ENCODE peak calls at places on chromosomes 5 and 9, in six cellular contexts. One of them, this sample, is unnamed.

GRCh38 chr9:92727716-92728700 is 36.6 kb downstream of the BICD2 start:
- DNase-seq in NCI-H1417: no peak
- DNase-seq in heart left ventricle: no peak
- DNase-seq in CD4-positive, alpha-beta T cell: no peak
- DNase-seq in HTR-8/SVneo: no peak
- DNase-seq in omental fat pad: no peak
- DNase-seq in this sample: no peak

GRCh38 chr5:33936004-33936380 is 194 bp upstream of the RXFP3 start:
- DNase-seq in CD4-positive, alpha-beta T cell: no peak
- DNase-seq in omental fat pad: peak
- DNase-seq in NCI-H1417: peak
- DNase-seq in heart left ventricle: peak
- DNase-seq in HTR-8/SVneo: peak
- DNase-seq in this sample: peak

GRCh38 chr5:122715095-122715494 is 59.8 kb upstream of the SNX2 start:
- DNase-seq in HTR-8/SVneo: no peak
- DNase-seq in omental fat pad: no peak
- DNase-seq in heart left ventricle: no peak
- DNase-seq in NCI-H1417: no peak
- DNase-seq in CD4-positive, alpha-beta T cell: no peak
- DNase-seq in this sample: peak

GRCh38 chr5:96834016-96834415 is 26.3 kb upstream of the ERAP1 start:
- DNase-seq in CD4-positive, alpha-beta T cell: no peak
- DNase-seq in HTR-8/SVneo: no peak
- DNase-seq in heart left ventricle: no peak
- DNase-seq in omental fat pad: no peak
- DNase-seq in NCI-H1417: no peak
- DNase-seq in this sample: no peak

GRCh38 chr9:37916471-37917314 is 12.8 kb upstream of the SLC25A51 start:
- DNase-seq in omental fat pad: no peak
- DNase-seq in NCI-H1417: no peak
- DNase-seq in CD4-positive, alpha-beta T cell: no peak
- DNase-seq in heart left ventricle: no peak
- DNase-seq in HTR-8/SVneo: no peak
- DNase-seq in this sample: no peak

GRCh38 chr5:126961702-126962101 is 68.7 kb downstream of the MARCHF3 start:
- DNase-seq in omental fat pad: no peak
- DNase-seq in CD4-positive, alpha-beta T cell: no peak
- DNase-seq in HTR-8/SVneo: no peak
- DNase-seq in NCI-H1417: no peak
- DNase-seq in heart left ventricle: no peak
- DNase-seq in this sample: no peak

GRCh38 chr9:98248737-98249474 is 6.5 kb downstream of the TBC1D2 start:
- DNase-seq in NCI-H1417: no peak
- DNase-seq in CD4-positive, alpha-beta T cell: no peak
- DNase-seq in omental fat pad: peak
- DNase-seq in HTR-8/SVneo: peak
- DNase-seq in heart left ventricle: peak
- DNase-seq in this sample: peak

GRCh38 chr5:40240111-40240510 is 439.6 kb upstream of the PTGER4 start:
- DNase-seq in heart left ventricle: no peak
- DNase-seq in CD4-positive, alpha-beta T cell: no peak
- DNase-seq in NCI-H1417: no peak
- DNase-seq in omental fat pad: no peak
- DNase-seq in HTR-8/SVneo: no peak
- DNase-seq in this sample: no peak

GRCh38 chr5:83628360-83628759 is 92.3 kb downstream of the HAPLN1 start:
- DNase-seq in omental fat pad: no peak
- DNase-seq in heart left ventricle: no peak
- DNase-seq in NCI-H1417: no peak
- DNase-seq in CD4-positive, alpha-beta T cell: no peak
- DNase-seq in HTR-8/SVneo: no peak
- DNase-seq in this sample: peak

GRCh38 chr9:16197578-16198370 is 644.9 kb downstream of the CCDC171 start:
- DNase-seq in heart left ventricle: no peak
- DNase-seq in HTR-8/SVneo: no peak
- DNase-seq in NCI-H1417: no peak
- DNase-seq in CD4-positive, alpha-beta T cell: no peak
- DNase-seq in omental fat pad: no peak
- DNase-seq in this sample: peak

GRCh38 chr9:105244996-105245719 is 707 bp downstream of the SLC44A1 start:
- DNase-seq in omental fat pad: no peak
- DNase-seq in CD4-positive, alpha-beta T cell: peak
- DNase-seq in NCI-H1417: peak
- DNase-seq in heart left ventricle: peak
- DNase-seq in HTR-8/SVneo: no peak
- DNase-seq in this sample: peak

GRCh38 chr5:675876-676698 is 17.1 kb downstream of the TPPP start:
- DNase-seq in omental fat pad: peak
- DNase-seq in NCI-H1417: no peak
- DNase-seq in HTR-8/SVneo: no peak
- DNase-seq in heart left ventricle: no peak
- DNase-seq in CD4-positive, alpha-beta T cell: no peak
- DNase-seq in this sample: no peak

GRCh38 chr9:90870646-90871326 is 69.2 kb downstream of the SYK start:
- DNase-seq in HTR-8/SVneo: peak
- DNase-seq in NCI-H1417: peak
- DNase-seq in omental fat pad: no peak
- DNase-seq in CD4-positive, alpha-beta T cell: peak
- DNase-seq in heart left ventricle: no peak
- DNase-seq in this sample: peak